ENCODE peak calls at places on chromosome 21, in five cellular contexts. One of them, this sample, is unnamed.

GRCh38 chr21:38831526-38832467 is 26.1 kb downstream of the ETS2 start:
- DNase-seq in left ventricle myocardium inferior: peak; percentile 48
- DNase-seq in lower lobe of right lung: peak; percentile 66
- DNase-seq in IMR-90: peak; percentile 98
- DNase-seq in heart left ventricle: peak; percentile 64
- DNase-seq in this sample: no peak

GRCh38 chr21:28699186-28699585 is 293.5 kb downstream of the LTN1 start:
- DNase-seq in left ventricle myocardium inferior: no peak
- DNase-seq in lower lobe of right lung: no peak
- DNase-seq in IMR-90: no peak
- DNase-seq in heart left ventricle: no peak
- DNase-seq in this sample: no peak

GRCh38 chr21:30372139-30372770 is at the start of gene KRTAP13-2:
- DNase-seq in left ventricle myocardium inferior: no peak
- DNase-seq in lower lobe of right lung: no peak
- DNase-seq in IMR-90: no peak
- DNase-seq in heart left ventricle: no peak
- DNase-seq in this sample: no peak

GRCh38 chr21:27379381-27379780 is 412.5 kb upstream of the ADAMTS5 start:
- DNase-seq in left ventricle myocardium inferior: no peak
- DNase-seq in lower lobe of right lung: no peak
- DNase-seq in IMR-90: no peak
- DNase-seq in heart left ventricle: no peak
- DNase-seq in this sample: no peak

GRCh38 chr21:45992311-45993209 is 11.0 kb downstream of the COL6A1 start:
- DNase-seq in left ventricle myocardium inferior: peak; percentile 24
- DNase-seq in lower lobe of right lung: peak; percentile 45
- DNase-seq in IMR-90: no peak
- DNase-seq in heart left ventricle: peak; percentile 20
- DNase-seq in this sample: no peak

GRCh38 chr21:42683371-42684108 is 30.1 kb downstream of the PDE9A start:
- DNase-seq in left ventricle myocardium inferior: no peak
- DNase-seq in lower lobe of right lung: no peak
- DNase-seq in IMR-90: no peak
- DNase-seq in heart left ventricle: no peak
- DNase-seq in this sample: peak; percentile 35

GRCh38 chr21:15872236-15872635 is 142.5 kb downstream of the USP25 start:
- DNase-seq in left ventricle myocardium inferior: no peak
- DNase-seq in lower lobe of right lung: no peak
- DNase-seq in IMR-90: no peak
- DNase-seq in heart left ventricle: no peak
- DNase-seq in this sample: no peak

GRCh38 chr21:18986197-18986596 is 582.6 kb upstream of the TMPRSS15 start:
- DNase-seq in left ventricle myocardium inferior: no peak
- DNase-seq in lower lobe of right lung: no peak
- DNase-seq in IMR-90: no peak
- DNase-seq in heart left ventricle: no peak
- DNase-seq in this sample: no peak

GRCh38 chr21:38488640-38489282 is 9.5 kb downstream of the ERG start:
- DNase-seq in left ventricle myocardium inferior: no peak
- DNase-seq in lower lobe of right lung: no peak
- DNase-seq in IMR-90: no peak
- DNase-seq in heart left ventricle: no peak
- DNase-seq in this sample: no peak

GRCh38 chr21:39114871-39115658 is 68.2 kb downstream of the PSMG1 start:
- DNase-seq in left ventricle myocardium inferior: no peak
- DNase-seq in lower lobe of right lung: no peak
- DNase-seq in IMR-90: peak; percentile 74
- DNase-seq in heart left ventricle: no peak
- DNase-seq in this sample: no peak

GRCh38 chr21:34791776-34792503 is 123.1 kb downstream of the CLIC6 start:
- DNase-seq in left ventricle myocardium inferior: no peak
- DNase-seq in lower lobe of right lung: no peak
- DNase-seq in IMR-90: no peak
- DNase-seq in heart left ventricle: no peak
- DNase-seq in this sample: no peak

GRCh38 chr21:45898781-45899180 is 82.8 kb upstream of the COL6A1 start:
- DNase-seq in left ventricle myocardium inferior: no peak
- DNase-seq in lower lobe of right lung: peak; percentile 28
- DNase-seq in IMR-90: no peak
- DNase-seq in heart left ventricle: no peak
- DNase-seq in this sample: peak; percentile 51

GRCh38 chr21:42363331-42363730 is 3.0 kb downstream of the TFF1 start:
- DNase-seq in left ventricle myocardium inferior: no peak
- DNase-seq in lower lobe of right lung: no peak
- DNase-seq in IMR-90: no peak
- DNase-seq in heart left ventricle: no peak
- DNase-seq in this sample: no peak

GRCh38 chr21:45617021-45617930 is 26.2 kb upstream of the PCBP3 start:
- DNase-seq in left ventricle myocardium inferior: no peak
- DNase-seq in lower lobe of right lung: no peak
- DNase-seq in IMR-90: no peak
- DNase-seq in heart left ventricle: no peak
- DNase-seq in this sample: peak; percentile 44

GRCh38 chr21:39381009-39381408 is 32.1 kb upstream of the HMGN1 start:
- DNase-seq in left ventricle myocardium inferior: no peak
- DNase-seq in lower lobe of right lung: no peak
- DNase-seq in IMR-90: no peak
- DNase-seq in heart left ventricle: no peak
- DNase-seq in this sample: no peak

GRCh38 chr21:27582946-27583270 is 616.0 kb upstream of the ADAMTS5 start:
- DNase-seq in left ventricle myocardium inferior: no peak
- DNase-seq in lower lobe of right lung: no peak
- DNase-seq in IMR-90: no peak
- DNase-seq in heart left ventricle: no peak
- DNase-seq in this sample: no peak

GRCh38 chr21:35075546-35075945 is 26.4 kb upstream of the RUNX1 start:
- DNase-seq in left ventricle myocardium inferior: no peak
- DNase-seq in lower lobe of right lung: no peak
- DNase-seq in IMR-90: peak; percentile 82
- DNase-seq in heart left ventricle: no peak
- DNase-seq in this sample: no peak

GRCh38 chr21:28922368-28922767 is 70.3 kb downstream of the LTN1 start:
- DNase-seq in left ventricle myocardium inferior: no peak
- DNase-seq in lower lobe of right lung: no peak
- DNase-seq in IMR-90: no peak
- DNase-seq in heart left ventricle: no peak
- DNase-seq in this sample: no peak

GRCh38 chr21:14617836-14618235 is 71.7 kb upstream of the SAMSN1 start:
- DNase-seq in left ventricle myocardium inferior: no peak
- DNase-seq in lower lobe of right lung: no peak
- DNase-seq in IMR-90: no peak
- DNase-seq in heart left ventricle: no peak
- DNase-seq in this sample: no peak

GRCh38 chr21:21373969-21374368 is 375.8 kb downstream of the NCAM2 start:
- DNase-seq in left ventricle myocardium inferior: no peak
- DNase-seq in lower lobe of right lung: no peak
- DNase-seq in IMR-90: no peak
- DNase-seq in heart left ventricle: no peak
- DNase-seq in this sample: no peak

GRCh38 chr21:46125846-46126301 is 28.0 kb downstream of the COL6A2 start:
- DNase-seq in left ventricle myocardium inferior: no peak
- DNase-seq in lower lobe of right lung: peak; percentile 39
- DNase-seq in IMR-90: no peak
- DNase-seq in heart left ventricle: peak; percentile 15
- DNase-seq in this sample: peak; percentile 66

GRCh38 chr21:41879190-41879998 is at the start of gene PRDM15:
- DNase-seq in left ventricle myocardium inferior: peak; percentile 86
- DNase-seq in lower lobe of right lung: peak; percentile 86
- DNase-seq in IMR-90: peak; percentile 82
- DNase-seq in heart left ventricle: peak; percentile 89
- DNase-seq in this sample: no peak

GRCh38 chr21:41947596-41948403 is 6.0 kb downstream of the C2CD2 start:
- DNase-seq in left ventricle myocardium inferior: no peak
- DNase-seq in lower lobe of right lung: no peak
- DNase-seq in IMR-90: peak; percentile 43
- DNase-seq in heart left ventricle: no peak
- DNase-seq in this sample: no peak

GRCh38 chr21:43881283-43881682 is 16.3 kb downstream of the AGPAT3 start:
- DNase-seq in left ventricle myocardium inferior: no peak
- DNase-seq in lower lobe of right lung: no peak
- DNase-seq in IMR-90: no peak
- DNase-seq in heart left ventricle: no peak
- DNase-seq in this sample: no peak

GRCh38 chr21:43884012-43884860 is 19.2 kb downstream of the AGPAT3 start:
- DNase-seq in left ventricle myocardium inferior: no peak
- DNase-seq in lower lobe of right lung: no peak
- DNase-seq in IMR-90: no peak
- DNase-seq in heart left ventricle: no peak
- DNase-seq in this sample: no peak

GRCh38 chr21:43880111-43880985 is 15.3 kb downstream of the AGPAT3 start:
- DNase-seq in left ventricle myocardium inferior: no peak
- DNase-seq in lower lobe of right lung: peak; percentile 70
- DNase-seq in IMR-90: peak; percentile 18
- DNase-seq in heart left ventricle: no peak
- DNase-seq in this sample: no peak

GRCh38 chr21:43882952-43883492 is 18.0 kb downstream of the AGPAT3 start:
- DNase-seq in left ventricle myocardium inferior: no peak
- DNase-seq in lower lobe of right lung: no peak
- DNase-seq in IMR-90: no peak
- DNase-seq in heart left ventricle: no peak
- DNase-seq in this sample: no peak

DNA sequence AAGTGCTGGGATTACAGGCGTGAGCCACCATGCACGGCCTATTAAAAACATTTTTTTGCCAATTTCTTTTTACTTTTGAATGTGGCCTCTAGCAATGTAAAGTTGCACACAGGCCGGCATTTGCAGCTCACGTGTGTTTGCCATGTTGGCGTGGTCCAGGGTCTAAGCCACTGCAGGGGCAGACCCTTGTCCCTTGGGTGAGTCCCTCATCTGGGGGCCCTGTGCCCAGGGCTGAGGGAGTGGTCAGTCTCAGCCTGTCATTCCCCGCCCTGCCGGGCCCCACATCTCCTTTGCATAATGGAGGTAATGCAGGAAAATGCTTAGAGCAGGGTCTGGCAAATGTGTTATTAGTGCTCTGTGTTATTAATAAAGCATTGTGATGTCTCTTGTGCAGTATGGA is 16.9 kb downstream of the AGPAT3 start:
- DNase-seq in left ventricle myocardium inferior: no peak
- DNase-seq in lower lobe of right lung: no peak
- DNase-seq in IMR-90: no peak
- DNase-seq in heart left ventricle: no peak
- DNase-seq in this sample: no peak
- H3K4me1 ChIP-seq in left ventricle myocardium inferior: peaks cover 76% of the 10 kb centered on the region
- H3K4me1 ChIP-seq in lower lobe of right lung: peaks cover 51% of the 10 kb centered on the region
- H3K4me1 ChIP-seq in IMR-90: peaks cover 8% of the 10 kb centered on the region
- H3K4me1 ChIP-seq in heart left ventricle: peaks cover 35% of the 10 kb centered on the region
- H3K4me1 ChIP-seq in this sample: peaks cover 7% of the 10 kb centered on the region

GRCh38 chr21:33025471-33026298 is at the start of gene OLIG2:
- DNase-seq in left ventricle myocardium inferior: no peak
- DNase-seq in lower lobe of right lung: no peak
- DNase-seq in IMR-90: peak; percentile 16
- DNase-seq in heart left ventricle: no peak
- DNase-seq in this sample: no peak
- H3K4me1 ChIP-seq in left ventricle myocardium inferior: peaks cover 65% of the 10 kb centered on the region
- H3K4me1 ChIP-seq in lower lobe of right lung: peaks cover 55% of the 10 kb centered on the region
- H3K4me1 ChIP-seq in IMR-90: no peaks in the 10 kb centered on the region
- H3K4me1 ChIP-seq in heart left ventricle: peaks cover 5% of the 10 kb centered on the region
- H3K4me1 ChIP-seq in this sample: no peaks in the 10 kb centered on the region

GRCh38 chr21:17576080-17576835 is 36.4 kb downstream of the BTG3 start:
- DNase-seq in left ventricle myocardium inferior: no peak
- DNase-seq in lower lobe of right lung: no peak
- DNase-seq in IMR-90: no peak
- DNase-seq in heart left ventricle: no peak
- DNase-seq in this sample: no peak
- H3K4me1 ChIP-seq in left ventricle myocardium inferior: peaks cover 11% of the 10 kb centered on the region
- H3K4me1 ChIP-seq in lower lobe of right lung: no peaks in the 10 kb centered on the region
- H3K4me1 ChIP-seq in IMR-90: no peaks in the 10 kb centered on the region
- H3K4me1 ChIP-seq in heart left ventricle: no peaks in the 10 kb centered on the region
- H3K4me1 ChIP-seq in this sample: no peaks in the 10 kb centered on the region

DNA sequence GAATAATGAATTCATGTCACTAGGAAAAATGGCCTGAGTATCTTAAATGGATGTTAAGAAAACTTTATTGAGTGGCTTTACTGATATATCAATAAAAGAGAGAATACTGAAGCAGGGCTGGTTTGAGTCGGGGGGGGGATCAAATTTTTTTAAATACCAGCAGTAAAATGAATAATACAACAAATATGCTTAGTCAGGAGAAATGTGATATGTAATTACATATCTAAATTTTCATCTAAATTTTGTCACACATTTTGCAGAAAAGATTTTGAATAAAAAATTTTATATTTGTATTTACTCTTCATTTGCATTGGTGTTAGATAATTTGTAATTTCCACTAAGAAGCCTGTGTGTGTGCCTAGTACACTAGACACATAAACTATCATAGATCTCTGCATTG is 2300.2 kb downstream of the MRPL39 start:
- DNase-seq in left ventricle myocardium inferior: no peak
- DNase-seq in lower lobe of right lung: no peak
- DNase-seq in IMR-90: no peak
- DNase-seq in heart left ventricle: no peak
- DNase-seq in this sample: no peak
- H3K4me1 ChIP-seq in left ventricle myocardium inferior: no peaks in the 10 kb centered on the region
- H3K4me1 ChIP-seq in lower lobe of right lung: no peaks in the 10 kb centered on the region
- H3K4me1 ChIP-seq in IMR-90: no peaks in the 10 kb centered on the region
- H3K4me1 ChIP-seq in heart left ventricle: no peaks in the 10 kb centered on the region
- H3K4me1 ChIP-seq in this sample: no peaks in the 10 kb centered on the region

DNA sequence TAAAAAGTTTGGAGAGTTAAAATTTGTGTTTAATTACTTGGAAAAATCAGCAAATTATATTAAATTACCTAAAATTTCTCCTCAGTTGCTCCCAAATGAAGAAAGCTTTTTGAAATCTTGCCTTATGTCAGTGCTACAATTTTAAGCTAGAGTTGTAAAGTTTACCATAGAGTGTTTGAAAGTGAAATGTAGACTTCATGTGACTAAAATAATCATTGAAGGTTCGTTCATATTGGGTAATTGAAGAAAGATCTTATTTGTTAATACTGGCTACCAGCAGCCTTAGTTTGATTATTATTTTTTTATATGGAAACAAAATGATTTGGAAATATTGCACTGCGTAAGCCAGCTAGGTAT is 4.4 kb downstream of the DYRK1A start:
- DNase-seq in left ventricle myocardium inferior: no peak
- DNase-seq in lower lobe of right lung: no peak
- DNase-seq in IMR-90: no peak
- DNase-seq in heart left ventricle: no peak
- DNase-seq in this sample: no peak
- H3K4me1 ChIP-seq in left ventricle myocardium inferior: peaks cover 85% of the 10 kb centered on the region
- H3K4me1 ChIP-seq in lower lobe of right lung: peaks cover 76% of the 10 kb centered on the region
- H3K4me1 ChIP-seq in IMR-90: peaks cover 6% of the 10 kb centered on the region
- H3K4me1 ChIP-seq in heart left ventricle: peaks cover 11% of the 10 kb centered on the region
- H3K4me1 ChIP-seq in this sample: peaks cover 52% of the 10 kb centered on the region

This sample was measured in RWPE2.